ENCODE peak calls at places on chromosomes 1 and 21, in ten cellular contexts. N, D, P, I, Z, M, Y, R, J and U are unnamed samples.

GRCh38 chr1:210246447-210246846 is 13.9 kb downstream of the SERTAD4 start:
- DNase-seq in N (no peak), D (no peak), P (no peak), I (no peak), Z (no peak), M (no peak), Y (no peak), R (no peak), J (no peak), U (no peak)

GRCh38 chr1:36239941-36240637 is 15.8 kb downstream of the THRAP3 start:
- DNase-seq in N (peak; percentile 51), D (no peak), P (no peak), I (no peak), Z (no peak), M (peak; percentile 86), Y (peak; percentile 46), R (no peak), J (peak; percentile 78), U (no peak)

GRCh38 chr1:97562096-97562495 is 358.7 kb downstream of the DPYD start:
- DNase-seq in N (no peak), D (no peak), P (no peak), I (no peak), Z (no peak), M (no peak), Y (no peak), R (no peak), J (no peak), U (no peak)

GRCh38 chr1:8512504-8512903 is 194.6 kb downstream of the SLC45A1 start:
- DNase-seq in N (no peak), D (no peak), P (no peak), I (no peak), Z (no peak), M (no peak), Y (no peak), R (no peak), J (no peak), U (no peak)

GRCh38 chr1:71307451-71307850 is 226.6 kb upstream of the ZRANB2 start:
- DNase-seq in N (no peak), D (no peak), P (no peak), I (no peak), Z (peak; percentile 22), M (peak; percentile 55), Y (no peak), R (no peak), J (peak; percentile 49), U (no peak)

GRCh38 chr1:22038036-22038435 is 14.5 kb upstream of the CDC42 start:
- DNase-seq in N (no peak), D (no peak), P (no peak), I (no peak), Z (no peak), M (no peak), Y (peak; percentile 24), R (no peak), J (no peak), U (no peak)

GRCh38 chr1:185046639-185047038 is 1.3 kb downstream of the RNF2 start:
- DNase-seq in N (no peak), D (no peak), P (no peak), I (no peak), Z (no peak), M (no peak), Y (no peak), R (no peak), J (no peak), U (no peak)

GRCh38 chr1:221743416-221744208 is 1.7 kb upstream of the DUSP10 start:
- DNase-seq in N (no peak), D (no peak), P (no peak), I (no peak), Z (no peak), M (no peak), Y (no peak), R (no peak), J (no peak), U (no peak)

GRCh38 chr1:206035027-206035426 is 11.3 kb upstream of the CTSE start:
- DNase-seq in N (no peak), D (no peak), P (no peak), I (peak; percentile 41), Z (peak; percentile 64), M (no peak), Y (no peak), R (no peak), J (no peak), U (no peak)

GRCh38 chr1:29279896-29280779 is 43.8 kb downstream of the PTPRU start:
- DNase-seq in N (no peak), D (no peak), P (no peak), I (no peak), Z (no peak), M (no peak), Y (no peak), R (no peak), J (peak; percentile 38), U (no peak)

GRCh38 chr1:23343246-23344110 is 606 bp downstream of the HNRNPR start:
- DNase-seq in N (peak; percentile 73), D (no peak), P (peak; percentile 70), I (no peak), Z (peak; percentile 28), M (peak; percentile 47), Y (no peak), R (peak; percentile 31), J (peak; percentile 61), U (peak; percentile 52)

GRCh38 chr1:118136511-118136937 is 48.5 kb downstream of the SPAG17 start:
- DNase-seq in N (no peak), D (no peak), P (no peak), I (no peak), Z (no peak), M (peak; percentile 82), Y (no peak), R (no peak), J (peak; percentile 60), U (no peak)

GRCh38 chr1:118132000-118132399 is 53.0 kb downstream of the SPAG17 start:
- DNase-seq in N (no peak), D (no peak), P (no peak), I (no peak), Z (no peak), M (no peak), Y (no peak), R (no peak), J (no peak), U (no peak)
- TF ChIP-seq CTCF in N (no peak), D (no peak), P (no peak), I (no peak), Z (no peak), M (no peak), Y (no peak), R (no peak), J (no peak), U (peak; percentile 43)

GRCh38 chr1:39839651-39840050 is 43.7 kb downstream of the TRIT1 start:
- DNase-seq in N (no peak), D (no peak), P (no peak), I (no peak), Z (no peak), M (no peak), Y (no peak), R (no peak), J (no peak), U (no peak)
- H3K4me3 ChIP-seq in N (no peak overlapping the region), D (no peak overlapping the region), P (no peak overlapping the region), I (no peak overlapping the region), Z (no peak overlapping the region), M (no peak overlapping the region), Y (no peak overlapping the region), R (no peak overlapping the region), J (no peak overlapping the region), U (no peak overlapping the region)

DNA sequence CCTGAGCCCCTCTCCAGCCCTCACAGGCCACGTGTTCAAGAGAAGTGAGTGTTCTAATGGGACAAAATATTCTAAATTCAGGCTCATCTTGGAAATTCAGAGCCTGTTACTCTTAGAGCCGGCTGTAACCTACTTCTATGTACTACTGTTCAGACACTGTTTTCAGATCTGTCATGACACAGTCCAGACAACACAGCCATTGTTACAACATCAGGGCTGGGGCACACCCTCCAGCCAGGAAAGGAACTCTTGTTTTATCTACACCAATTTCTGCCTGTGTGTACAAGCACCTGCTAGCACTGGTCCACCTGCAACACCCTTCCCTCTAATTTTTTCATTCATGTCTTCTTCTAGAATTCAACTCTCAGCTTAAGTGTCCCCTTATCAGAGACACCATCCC is 145.4 kb upstream of the C8B start:
- DNase-seq in N (no peak), D (no peak), P (no peak), I (no peak), Z (no peak), M (no peak), Y (no peak), R (no peak), J (no peak), U (no peak)
- TF ChIP-seq CTCF in N (no peak), D (no peak), P (no peak), I (no peak), Z (no peak), M (no peak), Y (no peak), R (no peak), J (no peak), U (no peak)

GRCh38 chr1:115337633-115338456 is at the start of gene NGF:
- DNase-seq in N (no peak), D (peak; percentile 81), P (peak; percentile 77), I (peak; percentile 82), Z (no peak), M (peak; percentile 53), Y (peak; percentile 60), R (peak; percentile 80), J (peak; percentile 55), U (no peak)
- H3K4me3 ChIP-seq in N (no peak within 1 kb of the TSS), D (peak within 1 kb of the TSS; percentile 84), P (peak within 1 kb of the TSS; percentile 60), I (peak within 1 kb of the TSS; percentile 70), Z (peak within 1 kb of the TSS; percentile 42), M (peak within 1 kb of the TSS; percentile 84), Y (peak within 1 kb of the TSS; percentile 81), R (peak within 1 kb of the TSS; percentile 76), J (peak within 1 kb of the TSS; percentile 64), U (peak within 1 kb of the TSS; percentile 53)

DNA sequence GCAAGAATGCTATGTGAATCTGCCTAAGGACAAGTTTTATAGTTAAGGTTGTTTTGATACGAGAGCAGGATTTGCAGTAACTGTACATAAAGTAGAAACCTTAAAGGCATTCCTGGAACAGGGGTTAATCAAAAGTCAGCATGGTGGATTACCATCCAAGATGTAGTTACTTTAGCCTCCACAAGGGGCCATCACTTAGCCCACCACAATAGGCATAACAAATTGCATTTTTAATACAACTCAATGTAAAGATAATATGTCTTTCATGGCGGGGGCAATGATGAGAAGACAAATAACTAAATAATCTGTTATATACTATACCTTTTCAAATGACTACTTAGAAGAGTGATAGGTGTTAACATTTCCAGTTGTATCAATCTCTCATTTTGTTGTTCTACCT is 611.2 kb upstream of the ADGRL4 start:
- DNase-seq in N (no peak), D (no peak), P (no peak), I (no peak), Z (no peak), M (no peak), Y (no peak), R (no peak), J (peak; percentile 7), U (no peak)
- TF ChIP-seq CTCF in N (no peak), D (no peak), P (no peak), I (peak; percentile 23), Z (no peak), M (peak; percentile 16), Y (peak; percentile 14), R (no peak), J (peak; percentile 41), U (peak; percentile 53)

DNA sequence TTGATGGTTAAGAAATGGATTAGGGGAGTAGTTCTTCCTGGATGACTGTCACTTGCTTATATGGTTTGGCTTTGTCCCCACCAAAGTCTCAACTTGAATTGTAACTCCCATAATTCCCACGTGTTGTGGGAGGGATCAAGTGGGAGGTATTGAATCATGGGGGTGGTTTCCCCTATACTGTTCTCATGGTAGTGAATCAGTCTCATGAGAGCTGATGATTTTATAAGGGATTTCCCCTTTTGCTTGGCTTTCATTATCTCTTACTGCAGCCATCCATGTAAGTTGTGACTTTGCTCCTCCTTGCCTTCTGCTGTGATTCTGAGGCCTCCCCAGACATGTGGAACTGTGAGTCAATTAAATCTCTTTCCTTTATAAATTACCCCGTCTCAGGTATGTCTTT is 1621.1 kb downstream of the MRPL39 start:
- DNase-seq in N (no peak), D (no peak), P (no peak), I (no peak), Z (no peak), M (no peak), Y (no peak), R (no peak), J (no peak), U (no peak)
- H3K4me3 ChIP-seq in N (no peak overlapping the region), D (no peak overlapping the region), P (no peak overlapping the region), I (no peak overlapping the region), Z (no peak overlapping the region), M (no peak overlapping the region), Y (no peak overlapping the region), R (no peak overlapping the region), J (no peak overlapping the region), U (no peak overlapping the region)